ENCODE peak calls at places on chromosomes 7 and 10, in six cellular contexts. F is cardiac muscle cell, M is HEK293T, Z is NCI-H446 treated with DMSO at 0.1 percent for 48 hours, V is posterior cingulate gyrus, U is NCI-H2081. I is an unnamed sample.

GRCh38 chr10:100163704-100164621 is 21.9 kb downstream of the ERLIN1 start:
- DNase-seq in F (no peak), M (no peak), Z (no peak), V (no peak), U (no peak), I (no peak)

GRCh38 chr10:72567884-72568283 is 58.0 kb downstream of the MICU1 start:
- DNase-seq in F (peak), M (peak), Z (no peak), V (no peak), U (peak), I (no peak)

GRCh38 chr7:55878701-55879100 is 8.6 kb upstream of the ZNF713 start:
- DNase-seq in F (no peak), M (no peak), Z (no peak), V (no peak), U (no peak), I (no peak)

GRCh38 chr10:61837748-61838055 is 63.8 kb upstream of the ARID5B start:
- DNase-seq in F (no peak), M (no peak), Z (no peak), V (no peak), U (no peak), I (no peak)

GRCh38 chr10:12742776-12743175 is 258.7 kb downstream of the CCDC3 start:
- DNase-seq in F (no peak), M (no peak), Z (no peak), V (no peak), U (no peak), I (no peak)

GRCh38 chr7:6175642-6176041 is 96.8 kb downstream of the CYTH3 start:
- DNase-seq in F (no peak), M (no peak), Z (no peak), V (no peak), U (no peak), I (no peak)

GRCh38 chr7:435518-436366 is 83.9 kb downstream of the PDGFA start:
- DNase-seq in F (no peak), M (no peak), Z (no peak), V (no peak), U (no peak), I (no peak)

GRCh38 chr7:114789942-114790341 is 132.0 kb upstream of the MDFIC start:
- DNase-seq in F (no peak), M (no peak), Z (peak), V (no peak), U (no peak), I (no peak)

GRCh38 chr7:151312831-151313809 is 28.5 kb upstream of the NUB1 start:
- DNase-seq in F (no peak), M (no peak), Z (no peak), V (no peak), U (no peak), I (no peak)

GRCh38 chr7:51593638-51594037 is 277.0 kb upstream of the COBL start:
- DNase-seq in F (no peak), M (no peak), Z (peak), V (no peak), U (no peak), I (no peak)

GRCh38 chr7:105853931-105854419 is 22.4 kb downstream of the ATXN7L1 start:
- DNase-seq in F (no peak), M (no peak), Z (peak), V (no peak), U (no peak), I (no peak)

GRCh38 chr7:39294022-39294421 is 272.2 kb upstream of the YAE1 start:
- DNase-seq in F (no peak), M (no peak), Z (no peak), V (no peak), U (no peak), I (no peak)

GRCh38 chr7:31082017-31082416 is 29.9 kb downstream of the ADCYAP1R1 start:
- DNase-seq in F (no peak), M (no peak), Z (no peak), V (no peak), U (no peak), I (no peak)

GRCh38 chr10:8245131-8246117 is 190.9 kb downstream of the GATA3 start:
- DNase-seq in F (no peak), M (no peak), Z (no peak), V (no peak), U (no peak), I (no peak)

GRCh38 chr10:45180946-45181439 is 134.4 kb downstream of the OR13A1 start:
- DNase-seq in F (no peak), M (no peak), Z (peak), V (no peak), U (no peak), I (no peak)

GRCh38 chr7:34165927-34166550 is 260.7 kb downstream of the BMPER start:
- DNase-seq in F (peak), M (peak), Z (no peak), V (no peak), U (no peak), I (no peak)

GRCh38 chr7:38223311-38223710 is 45.3 kb downstream of the STARD3NL start:
- DNase-seq in F (no peak), M (no peak), Z (no peak), V (no peak), U (no peak), I (no peak)

GRCh38 chr7:129258649-129259389 is 34.0 kb downstream of the AHCYL2 start:
- DNase-seq in F (peak), M (no peak), Z (no peak), V (no peak), U (no peak), I (no peak)

GRCh38 chr10:54773506-54773905 is 27.5 kb downstream of the PCDH15 start:
- DNase-seq in F (no peak), M (no peak), Z (no peak), V (no peak), U (no peak), I (no peak)

GRCh38 chr7:40833541-40834234 is 698.9 kb downstream of the SUGCT start:
- DNase-seq in F (no peak), M (no peak), Z (no peak), V (no peak), U (no peak), I (no peak)

GRCh38 chr10:99975942-99976809 is 33.6 kb downstream of the DNMBP start:
- DNase-seq in F (no peak), M (no peak), Z (peak), V (no peak), U (no peak), I (no peak)

GRCh38 chr7:75691793-75692543 is 46.8 kb downstream of the HIP1 start:
- DNase-seq in F (no peak), M (no peak), Z (no peak), V (no peak), U (no peak), I (no peak)

GRCh38 chr10:4331150-4331549 is 494.9 kb upstream of the AKR1E2 start:
- DNase-seq in F (no peak), M (no peak), Z (no peak), V (no peak), U (no peak), I (no peak)

GRCh38 chr10:34031410-34031809 is 696.9 kb upstream of the NRP1 start:
- DNase-seq in F (no peak), M (no peak), Z (peak), V (peak), U (no peak), I (no peak)

GRCh38 chr10:74213571-74214162 is 62.6 kb downstream of the ADK start:
- DNase-seq in F (peak), M (peak), Z (no peak), V (no peak), U (no peak), I (no peak)

GRCh38 chr10:30185916-30186315 is 126.5 kb upstream of the JCAD start:
- DNase-seq in F (no peak), M (no peak), Z (no peak), V (no peak), U (no peak), I (no peak)

GRCh38 chr7:22452142-22452763 is 47.7 kb downstream of the STEAP1B start:
- DNase-seq in F (peak), M (peak), Z (no peak), V (peak), U (no peak), I (peak)

GRCh38 chr7:32957326-32958045 is at the start of gene FKBP9:
- DNase-seq in F (peak), M (peak), Z (peak), V (peak), U (peak), I (peak)

GRCh38 chr7:151087247-151088018 is 1.2 kb downstream of the AGAP3 start:
- DNase-seq in F (peak), M (peak), Z (no peak), V (peak), U (peak), I (peak)

GRCh38 chr10:27599546-27599945 is 95.4 kb downstream of the RAB18 start:
- DNase-seq in F (no peak), M (no peak), Z (no peak), V (no peak), U (no peak), I (no peak)

GRCh38 chr10:68237173-68237572 is 5.3 kb upstream of the ATOH7 start:
- DNase-seq in F (no peak), M (no peak), Z (no peak), V (no peak), U (no peak), I (no peak)

GRCh38 chr7:101998904-101999236 is 181.4 kb downstream of the CUX1 start:
- DNase-seq in F (peak), M (no peak), Z (no peak), V (no peak), U (no peak), I (no peak)

GRCh38 chr7:43905954-43906326 is 456 bp downstream of the URGCP start:
- DNase-seq in F (peak), M (peak), Z (no peak), V (peak), U (no peak), I (peak)

GRCh38 chr10:132146941-132147915 is 39.5 kb upstream of the DPYSL4 start:
- DNase-seq in F (no peak), M (no peak), Z (no peak), V (peak), U (no peak), I (peak)

GRCh38 chr10:33337335-33337854 is 2.9 kb upstream of the NRP1 start:
- DNase-seq in F (peak), M (peak), Z (no peak), V (no peak), U (no peak), I (peak)

GRCh38 chr7:96675548-96675947 is 34.1 kb downstream of the SEM1 start:
- DNase-seq in F (no peak), M (no peak), Z (no peak), V (no peak), U (peak), I (no peak)

GRCh38 chr7:156156734-156157408 is 344.6 kb upstream of the SHH start:
- DNase-seq in F (no peak), M (peak), Z (no peak), V (peak), U (no peak), I (no peak)

I was measured in pancreas.